ENCODE peak calls at places on chromosomes 4 and X, in eight cellular contexts. W, N, T, M, L, Q, P and C are unnamed samples.

GRCh38 chrX:50967734-50968133 is 57.2 kb downstream of the BMP15 start:
- DNase-seq in W (no peak), N (no peak), T (no peak), M (no peak), L (no peak), Q (no peak), P (no peak), C (peak)

GRCh38 chr4:10949039-10949728 is 264.6 kb upstream of the CLNK start:
- DNase-seq in W (no peak), N (no peak), T (no peak), M (no peak), L (no peak), Q (no peak), P (no peak), C (no peak)

GRCh38 chr4:76589872-76590846 is 155.1 kb downstream of the SHROOM3 start:
- DNase-seq in W (no peak), N (peak), T (no peak), M (peak), L (peak), Q (peak), P (no peak), C (peak)

GRCh38 chr4:6608758-6609414 is 31.6 kb upstream of the MRFAP1 start:
- DNase-seq in W (no peak), N (peak), T (no peak), M (no peak), L (no peak), Q (no peak), P (no peak), C (no peak)

GRCh38 chrX:23660766-23661132 is 6.5 kb upstream of the PRDX4 start:
- DNase-seq in W (no peak), N (no peak), T (no peak), M (no peak), L (no peak), Q (no peak), P (no peak), C (no peak)

GRCh38 chrX:30580641-30581040 is 3.1 kb upstream of the TASL start:
- DNase-seq in W (no peak), N (no peak), T (no peak), M (no peak), L (no peak), Q (no peak), P (no peak), C (no peak)

GRCh38 chr4:61320154-61320553 is 120.0 kb downstream of the ADGRL3 start:
- DNase-seq in W (no peak), N (peak), T (no peak), M (no peak), L (no peak), Q (no peak), P (no peak), C (no peak)

GRCh38 chrX:72046447-72046846 is 85.3 kb downstream of the RTL5 start:
- DNase-seq in W (no peak), N (no peak), T (no peak), M (no peak), L (no peak), Q (no peak), P (no peak), C (no peak)

GRCh38 chrX:48794993-48795501 is 6.8 kb upstream of the HDAC6 start:
- DNase-seq in W (no peak), N (peak), T (no peak), M (no peak), L (peak), Q (no peak), P (no peak), C (peak)

GRCh38 chrX:121579016-121579760 is 531.8 kb downstream of the GLUD2 start:
- DNase-seq in W (no peak), N (peak), T (no peak), M (no peak), L (peak), Q (no peak), P (no peak), C (peak)

GRCh38 chr4:121353213-121353612 is 27.6 kb downstream of the QRFPR start:
- DNase-seq in W (no peak), N (peak), T (no peak), M (no peak), L (no peak), Q (no peak), P (no peak), C (no peak)

GRCh38 chr4:168183717-168184571 is 91.6 kb downstream of the ANXA10 start:
- DNase-seq in W (no peak), N (peak), T (no peak), M (no peak), L (peak), Q (no peak), P (no peak), C (peak)

GRCh38 chr4:7759221-7759620 is 180.4 kb downstream of the AFAP1 start:
- DNase-seq in W (no peak), N (no peak), T (peak), M (no peak), L (no peak), Q (no peak), P (peak), C (no peak)

GRCh38 chr4:151719045-151719743 is 41.6 kb downstream of the GATB start:
- DNase-seq in W (no peak), N (peak), T (no peak), M (no peak), L (peak), Q (no peak), P (no peak), C (no peak)

GRCh38 chrX:6159468-6159867 is 69.2 kb downstream of the NLGN4X start:
- DNase-seq in W (no peak), N (no peak), T (no peak), M (no peak), L (no peak), Q (no peak), P (no peak), C (no peak)

GRCh38 chrX:110536788-110537187 is 178.1 kb downstream of the RTL9 start:
- DNase-seq in W (no peak), N (no peak), T (no peak), M (no peak), L (no peak), Q (no peak), P (no peak), C (no peak)

GRCh38 chrX:9988762-9989161 is 21.6 kb downstream of the CLDN34 start:
- DNase-seq in W (no peak), N (peak), T (no peak), M (no peak), L (peak), Q (no peak), P (no peak), C (peak)

GRCh38 chrX:9562851-9563250 is 98.0 kb downstream of the TBL1X start:
- DNase-seq in W (no peak), N (peak), T (no peak), M (peak), L (peak), Q (no peak), P (no peak), C (peak)

GRCh38 chr4:38983756-38984647 is 48.2 kb downstream of the TMEM156 start:
- DNase-seq in W (no peak), N (peak), T (no peak), M (no peak), L (peak), Q (no peak), P (no peak), C (peak)

GRCh38 chr4:103099691-103100392 is at the start of gene BDH2:
- DNase-seq in W (no peak), N (peak), T (no peak), M (peak), L (peak), Q (no peak), P (peak), C (peak)

GRCh38 chr4:68907788-68908700 is 43.6 kb downstream of the UGT2A3 start:
- DNase-seq in W (no peak), N (no peak), T (no peak), M (no peak), L (peak), Q (no peak), P (no peak), C (no peak)

GRCh38 chr4:112953295-112953694 is 96.2 kb upstream of the ANK2 start:
- DNase-seq in W (no peak), N (no peak), T (no peak), M (no peak), L (no peak), Q (no peak), P (no peak), C (no peak)

GRCh38 chrX:8743126-8743732 is 11.3 kb upstream of the ANOS1 start:
- DNase-seq in W (no peak), N (peak), T (peak), M (no peak), L (peak), Q (peak), P (peak), C (peak)

GRCh38 chr4:91256043-91256442 is 1047.7 kb upstream of the GRID2 start:
- DNase-seq in W (no peak), N (no peak), T (no peak), M (no peak), L (no peak), Q (no peak), P (no peak), C (no peak)

GRCh38 chrX:116961872-116962582 is 499.3 kb upstream of the CT83 start:
- DNase-seq in W (no peak), N (no peak), T (no peak), M (no peak), L (no peak), Q (no peak), P (no peak), C (no peak)

GRCh38 chrX:40152706-40153334 is 55.1 kb upstream of the BCOR start:
- DNase-seq in W (no peak), N (no peak), T (no peak), M (no peak), L (no peak), Q (no peak), P (no peak), C (no peak)

GRCh38 chr4:102036619-102037376 is 246.3 kb downstream of the BANK1 start:
- DNase-seq in W (no peak), N (peak), T (no peak), M (no peak), L (peak), Q (no peak), P (no peak), C (no peak)

GRCh38 chr4:140103676-140104075 is 50.3 kb downstream of the MAML3 start:
- DNase-seq in W (no peak), N (peak), T (no peak), M (no peak), L (peak), Q (no peak), P (no peak), C (peak)